ENCODE peak calls at places on chromosomes 12 and 14, in four cellular contexts. I, J, D and A are unnamed samples.

GRCh38 chr14:48937796-48938195 is 648.4 kb downstream of the RPS29 start:
- DNase-seq in I (no peak), J (no peak), D (peak), A (no peak)

GRCh38 chr12:30925607-30926242 is 823 bp upstream of the TSPAN11 start:
- DNase-seq in I (no peak), J (no peak), D (no peak), A (no peak)

GRCh38 chr12:31662176-31662849 is 2.8 kb downstream of the ETFBKMT start:
- DNase-seq in I (peak), J (no peak), D (no peak), A (no peak)

GRCh38 chr12:89211456-89211855 is 140.8 kb downstream of the DUSP6 start:
- DNase-seq in I (no peak), J (no peak), D (no peak), A (no peak)

GRCh38 chr12:107990325-107990724 is 138.8 kb upstream of the WSCD2 start:
- DNase-seq in I (peak), J (peak), D (peak), A (no peak)

GRCh38 chr14:79649856-79650255 is 561.4 kb downstream of the DIO2 start:
- DNase-seq in I (no peak), J (no peak), D (no peak), A (no peak)

GRCh38 chr12:94872671-94873367 is 130.7 kb downstream of the NDUFA12 start:
- DNase-seq in I (no peak), J (no peak), D (no peak), A (no peak)

GRCh38 chr14:69636051-69636639 is 24.7 kb downstream of the SUSD6 start:
- DNase-seq in I (no peak), J (no peak), D (no peak), A (peak)

GRCh38 chr12:121366063-121366459 is 13.8 kb upstream of the ANAPC5 start:
- DNase-seq in I (no peak), J (no peak), D (no peak), A (no peak)

GRCh38 chr12:7439579-7440505 is 4.1 kb downstream of the CD163L1 start:
- DNase-seq in I (no peak), J (no peak), D (peak), A (no peak)

GRCh38 chr12:105278043-105278697 is 42.2 kb upstream of the APPL2 start:
- DNase-seq in I (no peak), J (no peak), D (no peak), A (no peak)

GRCh38 chr12:4119157-4119761 is 154.3 kb upstream of the CCND2 start:
- DNase-seq in I (peak), J (no peak), D (no peak), A (no peak)

GRCh38 chr12:14936224-14936861 is 2.0 kb downstream of the ERP27 start:
- DNase-seq in I (no peak), J (no peak), D (no peak), A (no peak)

GRCh38 chr12:108582509-108582908 is 15.4 kb downstream of the TMEM119 start:
- DNase-seq in I (no peak), J (no peak), D (no peak), A (no peak)

GRCh38 chr12:89859513-89860220 is 151.0 kb upstream of the ATP2B1 start:
- DNase-seq in I (no peak), J (no peak), D (no peak), A (no peak)

GRCh38 chr12:32107376-32108267 is 975 bp downstream of the BICD1 start:
- DNase-seq in I (no peak), J (no peak), D (peak), A (no peak)

GRCh38 chr12:62256408-62257079 is 3.7 kb upstream of the USP15 start:
- DNase-seq in I (no peak), J (no peak), D (no peak), A (no peak)

GRCh38 chr12:117085318-117085947 is 13.8 kb downstream of the TESC start:
- DNase-seq in I (no peak), J (no peak), D (no peak), A (no peak)

GRCh38 chr12:44381341-44381740 is 494.8 kb downstream of the NELL2 start:
- DNase-seq in I (no peak), J (no peak), D (no peak), A (no peak)

GRCh38 chr12:49702009-49702408 is 5.2 kb downstream of the FMNL3 start:
- DNase-seq in I (no peak), J (no peak), D (no peak), A (no peak)

GRCh38 chr12:133130808-133131128 is 341 bp downstream of the ZNF10 start:
- DNase-seq in I (no peak), J (peak), D (peak), A (peak)

GRCh38 chr12:68198490-68199086 is 27.0 kb downstream of the IL26 start:
- DNase-seq in I (no peak), J (no peak), D (no peak), A (no peak)

GRCh38 chr12:123714302-123714627 is 2.1 kb downstream of the ATP6V0A2 start:
- DNase-seq in I (no peak), J (no peak), D (no peak), A (no peak)